ENCODE peak calls at places on chromosomes 12 and 14, in six cellular contexts. S is fibroblast of villous mesenchyme, J is PC-3, M is AG10803, Q is IMR-90, I is transverse colon. C is an unnamed sample.

GRCh38 chr14:61710853-61711817 is 15.8 kb downstream of the HIF1A start:
- DNase-seq in S (peak; percentile 58), J (peak; percentile 82), M (no peak), Q (no peak), I (no peak), C (no peak)

GRCh38 chr12:3905664-3906063 is 32.5 kb upstream of the PARP11 start:
- DNase-seq in S (no peak), J (no peak), M (no peak), Q (no peak), I (no peak), C (no peak)

GRCh38 chr12:101792046-101792931 is 38.5 kb downstream of the GNPTAB start:
- DNase-seq in S (peak; percentile 6), J (peak; percentile 20), M (no peak), Q (no peak), I (no peak), C (peak; percentile 6)

GRCh38 chr14:80491131-80491530 is 279.8 kb upstream of the DIO2 start:
- DNase-seq in S (peak; percentile 51), J (no peak), M (peak; percentile 79), Q (peak; percentile 65), I (peak; percentile 27), C (peak; percentile 63)

GRCh38 chr14:39034481-39035296 is 68.3 kb downstream of the SEC23A start:
- DNase-seq in S (no peak), J (peak; percentile 10), M (no peak), Q (no peak), I (no peak), C (no peak)

GRCh38 chr12:30622509-30622908 is 73.2 kb downstream of the IPO8 start:
- DNase-seq in S (peak; percentile 47), J (peak; percentile 48), M (peak; percentile 47), Q (peak; percentile 73), I (no peak), C (peak; percentile 80)

GRCh38 chr12:15693233-15693911 is 95.8 kb downstream of the EPS8 start:
- DNase-seq in S (peak; percentile 41), J (peak; percentile 22), M (no peak), Q (peak; percentile 89), I (no peak), C (peak; percentile 72)

GRCh38 chr12:14290951-14291350 is 74.5 kb upstream of the ATF7IP start:
- DNase-seq in S (no peak), J (no peak), M (no peak), Q (no peak), I (no peak), C (no peak)

GRCh38 chr12:26280869-26281268 is 85.5 kb downstream of the SSPN start:
- DNase-seq in S (no peak), J (no peak), M (no peak), Q (no peak), I (no peak), C (no peak)

GRCh38 chr12:1920436-1920835 is 2.0 kb upstream of the CACNA2D4 start:
- DNase-seq in S (no peak), J (no peak), M (no peak), Q (no peak), I (no peak), C (no peak)

GRCh38 chr14:29486132-29486531 is 441.5 kb downstream of the PRKD1 start:
- DNase-seq in S (no peak), J (peak; percentile 35), M (peak; percentile 27), Q (no peak), I (no peak), C (peak; percentile 56)

GRCh38 chr12:131415781-131416180 is 295.1 kb upstream of the SFSWAP start:
- DNase-seq in S (no peak), J (peak; percentile 24), M (no peak), Q (no peak), I (no peak), C (no peak)

GRCh38 chr12:94318178-94318577 is 141.5 kb downstream of the CEP83 start:
- DNase-seq in S (no peak), J (no peak), M (no peak), Q (no peak), I (no peak), C (no peak)

GRCh38 chr14:21057803-21058675 is at the start of gene RNASE8:
- DNase-seq in S (no peak), J (no peak), M (peak; percentile 49), Q (peak; percentile 35), I (no peak), C (peak; percentile 55)
- TF ChIP-seq CTCF in S (peak; percentile 15), J (no peak), M (peak; percentile 25), Q (peak; percentile 32), I (no peak), C (peak; percentile 19)

GRCh38 chr12:9405861-9406563 is 197.8 kb upstream of the PZP start:
- DNase-seq in S (no peak), J (no peak), M (no peak), Q (no peak), I (no peak), C (no peak)
- H3K4me3 ChIP-seq in S (no peak overlapping the region), J (no peak overlapping the region), M (no peak overlapping the region), Q (no peak overlapping the region), I (no peak overlapping the region), C (no peak overlapping the region)

GRCh38 chr12:56601503-56601902 is 28.6 kb downstream of the BAZ2A start:
- DNase-seq in S (no peak), J (peak; percentile 15), M (no peak), Q (no peak), I (peak; percentile 13), C (no peak)
- TF ChIP-seq CTCF in S (peak; percentile 18), J (peak; percentile 40), M (peak; percentile 14), Q (no peak), I (no peak), C (peak; percentile 21)

GRCh38 chr14:22268875-22269274 is 320.1 kb downstream of the DAD1 start:
- DNase-seq in S (peak; percentile 13), J (peak; percentile 98), M (no peak), Q (peak; percentile 47), I (no peak), C (peak; percentile 46)
- H3K4me3 ChIP-seq in S (no peak overlapping the region), J (no peak overlapping the region), M (no peak overlapping the region), Q (no peak overlapping the region), I (no peak overlapping the region), C (no peak overlapping the region)

DNA sequence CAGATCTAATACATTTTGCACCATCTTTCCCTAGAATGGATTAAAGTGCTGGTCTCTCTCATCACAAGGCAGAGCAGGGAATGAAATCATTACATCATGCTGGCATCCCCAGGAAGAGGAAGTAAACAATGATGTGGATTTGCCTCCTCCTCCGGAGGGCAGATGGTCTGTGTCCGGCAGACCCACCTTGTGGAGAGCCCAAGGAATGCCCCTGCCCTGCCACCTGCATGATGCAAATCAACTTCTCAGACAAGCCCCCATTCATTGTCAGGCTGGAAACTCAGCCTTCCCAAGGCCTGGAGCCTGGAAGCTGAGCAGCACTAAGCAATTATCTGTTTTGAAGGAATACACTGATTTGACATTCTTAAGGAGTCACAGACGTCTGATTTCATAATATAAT is 1149.1 kb downstream of the VRK1 start:
- DNase-seq in S (no peak), J (no peak), M (no peak), Q (no peak), I (no peak), C (no peak)
- TF ChIP-seq CTCF in S (no peak), J (no peak), M (no peak), Q (no peak), I (no peak), C (no peak)

GRCh38 chr12:108691995-108692808 is 39.1 kb downstream of the CORO1C start:
- DNase-seq in S (peak; percentile 65), J (no peak), M (no peak), Q (peak; percentile 34), I (peak; percentile 27), C (no peak)
- H3K4me3 ChIP-seq in S (no peak overlapping the region), J (peak overlapping the region; percentile 43), M (peak overlapping the region; percentile 16), Q (no peak overlapping the region), I (no peak overlapping the region), C (no peak overlapping the region)

GRCh38 chr14:53411110-53411509 is 258.0 kb upstream of the DDHD1 start:
- DNase-seq in S (peak; percentile 92), J (no peak), M (peak; percentile 93), Q (peak; percentile 94), I (no peak), C (peak; percentile 79)

GRCh38 chr14:53409974-53410373 is 256.9 kb upstream of the DDHD1 start:
- DNase-seq in S (peak; percentile 61), J (no peak), M (peak; percentile 41), Q (peak; percentile 71), I (no peak), C (peak; percentile 41)

GRCh38 chr14:53409289-53409688 is 256.2 kb upstream of the DDHD1 start:
- DNase-seq in S (peak; percentile 52), J (no peak), M (no peak), Q (no peak), I (no peak), C (no peak)

GRCh38 chr14:53408175-53408879 is 255.2 kb upstream of the DDHD1 start:
- DNase-seq in S (no peak), J (no peak), M (no peak), Q (no peak), I (no peak), C (no peak)

GRCh38 chr14:53412819-53413664 is 259.9 kb upstream of the DDHD1 start:
- DNase-seq in S (no peak), J (peak; percentile 45), M (no peak), Q (no peak), I (no peak), C (peak; percentile 33)
- TF ChIP-seq CTCF in S (peak; percentile 59), J (peak; percentile 77), M (peak; percentile 56), Q (peak; percentile 45), I (no peak), C (peak; percentile 58)